ENCODE peak calls at places on chromosomes 2 and 18, in four cellular contexts. One of them, this sample, is unnamed.

GRCh38 chr2:74368499-74368898 is 11.6 kb downstream of the DCTN1 start:
- DNase-seq in SK-N-SH: no peak
- DNase-seq in GM23248: no peak
- DNase-seq in neural progenitor cell: no peak
- DNase-seq in this sample: no peak

GRCh38 chr2:36235426-36235825 is 120.2 kb upstream of the CRIM1 start:
- DNase-seq in SK-N-SH: no peak
- DNase-seq in GM23248: no peak
- DNase-seq in neural progenitor cell: peak; percentile 10
- DNase-seq in this sample: no peak

GRCh38 chr2:71930073-71930681 is 217.5 kb downstream of the CYP26B1 start:
- DNase-seq in SK-N-SH: peak; percentile 68
- DNase-seq in GM23248: peak; percentile 83
- DNase-seq in neural progenitor cell: no peak
- DNase-seq in this sample: no peak

GRCh38 chr2:229815342-229815741 is 101.0 kb upstream of the DNER start:
- DNase-seq in SK-N-SH: no peak
- DNase-seq in GM23248: peak; percentile 52
- DNase-seq in neural progenitor cell: no peak
- DNase-seq in this sample: no peak

GRCh38 chr18:46406539-46406932 is 250.5 kb downstream of the LOXHD1 start:
- DNase-seq in SK-N-SH: no peak
- DNase-seq in GM23248: no peak
- DNase-seq in neural progenitor cell: no peak
- DNase-seq in this sample: no peak

GRCh38 chr2:64837116-64837704 is 152.0 kb upstream of the SLC1A4 start:
- DNase-seq in SK-N-SH: no peak
- DNase-seq in GM23248: peak; percentile 95
- DNase-seq in neural progenitor cell: no peak
- DNase-seq in this sample: no peak

GRCh38 chr18:8835556-8835955 is 130.2 kb downstream of the MTCL1 start:
- DNase-seq in SK-N-SH: no peak
- DNase-seq in GM23248: peak; percentile 82
- DNase-seq in neural progenitor cell: no peak
- DNase-seq in this sample: no peak

GRCh38 chr2:38277245-38278119 is 99.6 kb downstream of the ATL2 start:
- DNase-seq in SK-N-SH: no peak
- DNase-seq in GM23248: no peak
- DNase-seq in neural progenitor cell: peak; percentile 61
- DNase-seq in this sample: no peak

GRCh38 chr2:16633632-16634430 is 31.8 kb downstream of the CYRIA start:
- DNase-seq in SK-N-SH: no peak
- DNase-seq in GM23248: no peak
- DNase-seq in neural progenitor cell: no peak
- DNase-seq in this sample: no peak

GRCh38 chr2:236366049-236366387 is 101.8 kb upstream of the ASB18 start:
- DNase-seq in SK-N-SH: no peak
- DNase-seq in GM23248: no peak
- DNase-seq in neural progenitor cell: no peak
- DNase-seq in this sample: no peak

GRCh38 chr2:584863-585823 is 92.1 kb downstream of the TMEM18 start:
- DNase-seq in SK-N-SH: no peak
- DNase-seq in GM23248: no peak
- DNase-seq in neural progenitor cell: peak; percentile 16
- DNase-seq in this sample: peak; percentile 96

GRCh38 chr2:84970956-84971798 is at the start of gene KCMF1:
- DNase-seq in SK-N-SH: peak; percentile 93
- DNase-seq in GM23248: peak; percentile 86
- DNase-seq in neural progenitor cell: peak; percentile 92
- DNase-seq in this sample: peak; percentile 82

GRCh38 chr2:25494626-25495025 is 152.9 kb upstream of the DNMT3A start:
- DNase-seq in SK-N-SH: no peak
- DNase-seq in GM23248: peak; percentile 45
- DNase-seq in neural progenitor cell: peak; percentile 50
- DNase-seq in this sample: no peak

GRCh38 chr18:40380657-40381441 is 1574.2 kb upstream of the PIK3C3 start:
- DNase-seq in SK-N-SH: peak; percentile 22
- DNase-seq in GM23248: peak; percentile 74
- DNase-seq in neural progenitor cell: peak; percentile 4
- DNase-seq in this sample: no peak

GRCh38 chr18:75036941-75037516 is 171.9 kb downstream of the PTGR3 start:
- DNase-seq in SK-N-SH: no peak
- DNase-seq in GM23248: peak; percentile 2
- DNase-seq in neural progenitor cell: no peak
- DNase-seq in this sample: no peak

GRCh38 chr18:12990128-12990485 is 1.1 kb upstream of the CEP192 start:
- DNase-seq in SK-N-SH: no peak
- DNase-seq in GM23248: no peak
- DNase-seq in neural progenitor cell: no peak
- DNase-seq in this sample: peak; percentile 30

GRCh38 chr2:200913654-200914053 is 24.5 kb downstream of the NIF3L1 start:
- DNase-seq in SK-N-SH: no peak
- DNase-seq in GM23248: peak; percentile 82
- DNase-seq in neural progenitor cell: no peak
- DNase-seq in this sample: no peak

GRCh38 chr2:171056307-171056706 is 104.4 kb downstream of the TLK1 start:
- DNase-seq in SK-N-SH: no peak
- DNase-seq in GM23248: peak; percentile 50
- DNase-seq in neural progenitor cell: no peak
- DNase-seq in this sample: no peak

GRCh38 chr2:183126635-183127034 is 2.4 kb downstream of the NUP35 start:
- DNase-seq in SK-N-SH: no peak
- DNase-seq in GM23248: peak; percentile 19
- DNase-seq in neural progenitor cell: no peak
- DNase-seq in this sample: no peak

GRCh38 chr2:75432761-75433361 is 127.9 kb downstream of the EVA1A start:
- DNase-seq in SK-N-SH: no peak
- DNase-seq in GM23248: peak; percentile 58
- DNase-seq in neural progenitor cell: peak; percentile 75
- DNase-seq in this sample: peak; percentile 74

GRCh38 chr18:45837283-45838070 is 12.0 kb downstream of the SIGLEC15 start:
- DNase-seq in SK-N-SH: peak; percentile 82
- DNase-seq in GM23248: peak; percentile 83
- DNase-seq in neural progenitor cell: peak; percentile 88
- DNase-seq in this sample: no peak

GRCh38 chr2:192267484-192267883 is 72.8 kb upstream of the TMEFF2 start:
- DNase-seq in SK-N-SH: no peak
- DNase-seq in GM23248: peak; percentile 88
- DNase-seq in neural progenitor cell: no peak
- DNase-seq in this sample: no peak

GRCh38 chr2:9565436-9566153 is 10.0 kb upstream of the ADAM17 start:
- DNase-seq in SK-N-SH: no peak
- DNase-seq in GM23248: peak; percentile 98
- DNase-seq in neural progenitor cell: no peak
- DNase-seq in this sample: no peak

GRCh38 chr2:25699206-25699605 is 25.8 kb upstream of the DTNB start:
- DNase-seq in SK-N-SH: no peak
- DNase-seq in GM23248: no peak
- DNase-seq in neural progenitor cell: no peak
- DNase-seq in this sample: no peak

GRCh38 chr2:241903121-241904010 is 33.8 kb downstream of the RTP5 start:
- DNase-seq in SK-N-SH: no peak
- DNase-seq in GM23248: no peak
- DNase-seq in neural progenitor cell: no peak
- DNase-seq in this sample: no peak

GRCh38 chr18:80247403-80247916 is at the start of gene PARD6G:
- DNase-seq in SK-N-SH: peak; percentile 98
- DNase-seq in GM23248: peak; percentile 88
- DNase-seq in neural progenitor cell: peak; percentile 90
- DNase-seq in this sample: peak; percentile 63

GRCh38 chr18:48629730-48630324 is 91.0 kb downstream of the CTIF start:
- DNase-seq in SK-N-SH: peak; percentile 41
- DNase-seq in GM23248: peak; percentile 98
- DNase-seq in neural progenitor cell: no peak
- DNase-seq in this sample: no peak

GRCh38 chr2:101912545-101912944 is 79.2 kb upstream of the IL1R2 start:
- DNase-seq in SK-N-SH: no peak
- DNase-seq in GM23248: no peak
- DNase-seq in neural progenitor cell: no peak
- DNase-seq in this sample: no peak

GRCh38 chr18:25496544-25496943 is 144.6 kb upstream of the ZNF521 start:
- DNase-seq in SK-N-SH: no peak
- DNase-seq in GM23248: no peak
- DNase-seq in neural progenitor cell: no peak
- DNase-seq in this sample: no peak

GRCh38 chr2:231761735-231762134 is 19.3 kb downstream of the PDE6D start:
- DNase-seq in SK-N-SH: no peak
- DNase-seq in GM23248: no peak
- DNase-seq in neural progenitor cell: no peak
- DNase-seq in this sample: no peak
- H3K4me2 ChIP-seq in SK-N-SH: no peak overlapping the region
- H3K4me2 ChIP-seq in GM23248: no peak overlapping the region
- H3K4me2 ChIP-seq in neural progenitor cell: no peak overlapping the region
- H3K4me2 ChIP-seq in this sample: no peak overlapping the region

GRCh38 chr18:56638232-56639093 is at the start of gene TXNL1:
- DNase-seq in SK-N-SH: peak; percentile 97
- DNase-seq in GM23248: peak; percentile 100
- DNase-seq in neural progenitor cell: peak; percentile 98
- DNase-seq in this sample: peak; percentile 99
- H3K79me2 ChIP-seq in SK-N-SH: peaks cover 49% of the 10 kb centered on the region
- H3K79me2 ChIP-seq in GM23248: peaks cover 48% of the 10 kb centered on the region
- H3K79me2 ChIP-seq in neural progenitor cell: peaks cover 50% of the 10 kb centered on the region
- H3K79me2 ChIP-seq in this sample: peaks cover 56% of the 10 kb centered on the region

GRCh38 chr18:3458378-3458777 is 8.4 kb downstream of the TGIF1 start:
- DNase-seq in SK-N-SH: no peak
- DNase-seq in GM23248: no peak
- DNase-seq in neural progenitor cell: no peak
- DNase-seq in this sample: no peak

GRCh38 chr18:3458952-3459853 is 9.2 kb downstream of the TGIF1 start:
- DNase-seq in SK-N-SH: no peak
- DNase-seq in GM23248: peak; percentile 83
- DNase-seq in neural progenitor cell: no peak
- DNase-seq in this sample: no peak

GRCh38 chr18:3456686-3457069 is 6.7 kb downstream of the TGIF1 start:
- DNase-seq in SK-N-SH: no peak
- DNase-seq in GM23248: no peak
- DNase-seq in neural progenitor cell: no peak
- DNase-seq in this sample: no peak

GRCh38 chr18:3455938-3456685 is 6.1 kb downstream of the TGIF1 start:
- DNase-seq in SK-N-SH: no peak
- DNase-seq in GM23248: peak; percentile 72
- DNase-seq in neural progenitor cell: no peak
- DNase-seq in this sample: no peak

GRCh38 chr18:3457261-3457724 is 7.3 kb downstream of the TGIF1 start:
- DNase-seq in SK-N-SH: no peak
- DNase-seq in GM23248: no peak
- DNase-seq in neural progenitor cell: no peak
- DNase-seq in this sample: no peak
- H3K9me3 ChIP-seq in SK-N-SH: peaks cover 12% of the 10 kb centered on the region
- H3K9me3 ChIP-seq in GM23248: no peaks in the 10 kb centered on the region
- H3K9me3 ChIP-seq in neural progenitor cell: no peaks in the 10 kb centered on the region
- H3K9me3 ChIP-seq in this sample: no peaks in the 10 kb centered on the region

DNA sequence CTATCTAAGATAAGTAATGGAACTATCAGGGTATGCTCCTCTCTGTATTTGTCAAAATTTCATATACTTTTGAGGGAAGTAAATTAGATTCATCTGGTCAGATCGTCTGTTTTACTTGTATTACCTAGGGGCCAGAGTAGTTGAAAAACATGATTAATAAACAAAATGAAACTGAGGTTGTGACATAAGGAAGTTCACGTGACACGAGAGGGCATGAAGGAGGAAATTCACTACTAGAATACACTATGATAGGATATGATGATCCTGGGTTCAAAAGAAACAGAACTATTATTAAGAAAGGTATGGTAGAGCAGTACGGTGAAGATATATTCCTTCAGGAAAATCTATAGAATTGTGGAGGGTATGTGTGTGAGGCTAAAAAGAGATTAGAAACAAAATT is 58.4 kb upstream of the SPAG16 start:
- DNase-seq in SK-N-SH: no peak
- DNase-seq in GM23248: no peak
- DNase-seq in neural progenitor cell: no peak
- DNase-seq in this sample: no peak
- H3K4me2 ChIP-seq in SK-N-SH: no peak overlapping the region
- H3K4me2 ChIP-seq in GM23248: no peak overlapping the region
- H3K4me2 ChIP-seq in neural progenitor cell: no peak overlapping the region
- H3K4me2 ChIP-seq in this sample: no peak overlapping the region

DNA sequence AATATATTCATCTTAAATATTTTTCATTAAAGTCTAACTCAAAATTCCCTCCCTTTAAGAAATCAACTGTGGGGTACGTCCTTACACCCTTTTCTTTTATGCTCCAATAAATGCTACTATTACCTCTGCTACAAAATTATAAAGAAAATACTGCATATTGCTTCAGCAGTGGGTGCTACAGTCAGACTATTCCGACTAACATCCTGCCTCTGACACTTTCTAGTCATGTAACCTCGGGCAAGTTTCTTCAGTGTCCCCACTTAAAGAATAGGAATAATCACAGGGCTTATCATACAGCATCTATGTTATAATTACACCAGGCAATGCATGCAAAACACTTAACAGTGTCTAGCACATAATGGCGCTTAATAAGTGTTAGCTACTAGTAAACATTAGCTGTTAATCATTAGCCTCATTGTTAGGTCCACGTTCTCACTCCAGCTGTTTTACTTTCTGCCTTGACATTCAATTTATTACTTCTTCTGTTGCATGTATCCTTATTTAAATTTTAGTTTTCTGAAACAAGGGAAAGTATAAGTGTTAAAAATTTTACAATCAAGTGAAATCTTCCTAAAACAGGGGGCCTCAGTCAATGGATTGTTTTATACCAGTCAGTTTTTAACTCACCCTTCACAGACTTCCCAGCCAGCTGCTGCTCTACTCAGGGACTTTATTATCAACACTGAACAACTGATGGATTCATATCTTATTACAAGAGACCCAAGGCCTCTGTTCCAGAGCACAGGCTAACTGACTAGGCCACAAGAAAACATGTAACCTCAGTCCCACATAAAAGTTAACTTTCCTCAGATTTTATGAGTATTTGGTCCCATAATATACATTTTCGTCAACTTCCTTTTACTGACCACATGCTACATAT is 54.0 kb downstream of the CLASP1 start:
- DNase-seq in SK-N-SH: no peak
- DNase-seq in GM23248: no peak
- DNase-seq in neural progenitor cell: no peak
- DNase-seq in this sample: no peak
- H3K79me2 ChIP-seq in SK-N-SH: peaks cover 72% of the 10 kb centered on the region
- H3K79me2 ChIP-seq in GM23248: peaks cover 98% of the 10 kb centered on the region
- H3K79me2 ChIP-seq in neural progenitor cell: peaks cover 98% of the 10 kb centered on the region
- H3K79me2 ChIP-seq in this sample: peaks cover 69% of the 10 kb centered on the region

GRCh38 chr2:67158718-67159117 is 238.4 kb upstream of the ETAA1 start:
- DNase-seq in SK-N-SH: no peak
- DNase-seq in GM23248: no peak
- DNase-seq in neural progenitor cell: no peak
- DNase-seq in this sample: no peak
- H3K9me3 ChIP-seq in SK-N-SH: no peaks in the 10 kb centered on the region
- H3K9me3 ChIP-seq in GM23248: no peaks in the 10 kb centered on the region
- H3K9me3 ChIP-seq in neural progenitor cell: no peaks in the 10 kb centered on the region
- H3K9me3 ChIP-seq in this sample: no peaks in the 10 kb centered on the region

GRCh38 chr2:228065686-228066085 is 115.8 kb downstream of the SPHKAP start:
- DNase-seq in SK-N-SH: no peak
- DNase-seq in GM23248: peak; percentile 42
- DNase-seq in neural progenitor cell: no peak
- DNase-seq in this sample: no peak
- H3K4me2 ChIP-seq in SK-N-SH: no peak overlapping the region
- H3K4me2 ChIP-seq in GM23248: no peak overlapping the region
- H3K4me2 ChIP-seq in neural progenitor cell: no peak overlapping the region
- H3K4me2 ChIP-seq in this sample: no peak overlapping the region

This sample was measured in DND-41.